ENCODE peak calls at places on chromosome 7, in five cellular contexts. E is right atrium auricular region; N is activated CD4-positive, alpha-beta T cell treated with anti-CD3 and anti-CD28 coated beads for 24 hours; P is heart right ventricle; H is smooth muscle cell of the brain vasculature. V is an unnamed sample.

GRCh38 chr7:129896568-129897382 is 56.0 kb downstream of the UBE2H start:
- DNase-seq in E (no peak), N (no peak), P (no peak), H (no peak), V (no peak)

GRCh38 chr7:74044366-74045350 is 16.7 kb downstream of the ELN start:
- DNase-seq in N (no peak), H (no peak), E (no peak), P (no peak), V (no peak)

GRCh38 chr7:1251796-1252542 is 19.3 kb downstream of the UNCX start:
- DNase-seq in N (no peak), E (no peak), H (no peak), P (no peak), V (peak; percentile 94)

GRCh38 chr7:12540850-12541249 is 29.7 kb upstream of the SCIN start:
- DNase-seq in N (no peak), H (no peak), P (no peak), E (no peak), V (no peak)

GRCh38 chr7:6385110-6385792 is 62.5 kb downstream of the DAGLB start:
- DNase-seq in N (no peak), P (no peak), E (no peak), H (peak; percentile 47), V (no peak)

GRCh38 chr7:68911754-68912153 is 686.5 kb upstream of the AUTS2 start:
- DNase-seq in H (no peak), P (no peak), N (no peak), E (no peak), V (no peak)

GRCh38 chr7:32501522-32501921 is 6.2 kb downstream of the AVL9 start:
- DNase-seq in H (no peak), E (no peak), N (no peak), P (no peak), V (no peak)

GRCh38 chr7:7271094-7271874 is 88.9 kb downstream of the C1GALT1 start:
- DNase-seq in N (no peak), P (no peak), E (no peak), H (no peak), V (no peak)

GRCh38 chr7:74627699-74628411 is 29.7 kb upstream of the GTF2I start:
- DNase-seq in E (no peak), H (no peak), P (peak; percentile 16), N (no peak), V (no peak)

GRCh38 chr7:149728491-149729375 is 44.7 kb downstream of the ZNF467 start:
- DNase-seq in E (no peak), N (no peak), P (no peak), H (no peak), V (no peak)

GRCh38 chr7:131183611-131184119 is 144.0 kb upstream of the MKLN1 start:
- DNase-seq in H (no peak), E (no peak), N (no peak), P (no peak), V (no peak)

GRCh38 chr7:145643981-145644380 is 472.6 kb upstream of the CNTNAP2 start:
- DNase-seq in N (no peak), E (no peak), P (no peak), H (no peak), V (no peak)

GRCh38 chr7:37385787-37386186 is 62.9 kb downstream of the ELMO1 start:
- DNase-seq in E (peak; percentile 68), P (no peak), N (no peak), H (no peak), V (no peak)

V was measured in D721Med.